ENCODE peak calls at places on chromosome 17, in eight cellular contexts. T is upper lobe of right lung, Y is SK-N-MC, H is pancreas, U is LNCaP clone FGC, R is cardiac fibroblast, S is AG10803, P is stomach. Z is an unnamed sample.

GRCh38 chr17:70119961-70120360 is 44.9 kb downstream of the KCNJ16 start:
- DNase-seq in T (no peak), Y (no peak), H (no peak), U (no peak), R (no peak), S (peak; percentile 37), P (no peak), Z (no peak)

GRCh38 chr17:2815781-2816185 is 19.5 kb downstream of the RAP1GAP2 start:
- DNase-seq in T (no peak), Y (no peak), H (no peak), U (peak; percentile 50), R (no peak), S (no peak), P (peak; percentile 44), Z (no peak)

GRCh38 chr17:39706383-39706782 is 6.5 kb downstream of the ERBB2 start:
- DNase-seq in T (no peak), Y (no peak), H (no peak), U (no peak), R (no peak), S (no peak), P (no peak), Z (no peak)

GRCh38 chr17:79915850-79916430 is 76.7 kb upstream of the CBX4 start:
- DNase-seq in T (peak; percentile 84), Y (no peak), H (no peak), U (no peak), R (peak; percentile 51), S (peak; percentile 22), P (peak; percentile 88), Z (no peak)

GRCh38 chr17:73469311-73469710 is 157.5 kb upstream of the CDC42EP4 start:
- DNase-seq in T (no peak), Y (no peak), H (no peak), U (no peak), R (no peak), S (no peak), P (no peak), Z (no peak)

GRCh38 chr17:38898812-38899348 is 26.5 kb upstream of the LASP1NB start:
- DNase-seq in T (peak; percentile 74), Y (no peak), H (no peak), U (no peak), R (no peak), S (no peak), P (peak; percentile 50), Z (no peak)

GRCh38 chr17:66957951-66958579 is 6.4 kb upstream of the CACNG4 start:
- DNase-seq in T (no peak), Y (no peak), H (no peak), U (no peak), R (no peak), S (no peak), P (no peak), Z (peak; percentile 14)

GRCh38 chr17:9837551-9838471 is 12.1 kb downstream of the GLP2R start:
- DNase-seq in T (no peak), Y (no peak), H (peak; percentile 11), U (no peak), R (peak; percentile 95), S (peak; percentile 84), P (no peak), Z (peak; percentile 64)

GRCh38 chr17:75181608-75182318 is 996 bp downstream of the SUMO2 start:
- DNase-seq in T (peak; percentile 64), Y (no peak), H (no peak), U (no peak), R (no peak), S (no peak), P (peak; percentile 28), Z (no peak)

GRCh38 chr17:969767-970387 is 9.7 kb downstream of the NXN start:
- DNase-seq in T (no peak), Y (no peak), H (no peak), U (no peak), R (no peak), S (no peak), P (no peak), Z (no peak)
- H3K4me3 ChIP-seq in T (peak overlapping the region; percentile 13), Y (peak overlapping the region; percentile 9), H (no peak overlapping the region), U (no peak overlapping the region), R (no peak overlapping the region), S (peak overlapping the region; percentile 56), P (peak overlapping the region; percentile 22), Z (peak overlapping the region; percentile 16)

GRCh38 chr17:48333034-48333491 is 97.0 kb downstream of the SKAP1 start:
- DNase-seq in T (no peak), Y (no peak), H (no peak), U (no peak), R (peak; percentile 2), S (peak; percentile 84), P (no peak), Z (peak; percentile 36)
- H3K4me3 ChIP-seq in T (no peak overlapping the region), Y (no peak overlapping the region), H (no peak overlapping the region), U (no peak overlapping the region), R (no peak overlapping the region), S (no peak overlapping the region), P (no peak overlapping the region), Z (no peak overlapping the region)

GRCh38 chr17:63998050-63998720 is at the start of gene PRR29:
- DNase-seq in T (peak; percentile 86), Y (no peak), H (peak; percentile 64), U (no peak), R (peak; percentile 72), S (peak; percentile 36), P (peak; percentile 74), Z (no peak)

GRCh38 chr17:63996430-63997182 is 1.5 kb upstream of the PRR29 start:
- DNase-seq in T (peak; percentile 43), Y (no peak), H (no peak), U (no peak), R (no peak), S (no peak), P (no peak), Z (no peak)

GRCh38 chr17:63998721-63999679 is 849 bp downstream of the PRR29 start:
- DNase-seq in T (no peak), Y (no peak), H (no peak), U (no peak), R (no peak), S (no peak), P (no peak), Z (no peak)

GRCh38 chr17:63995626-63996025 is 2.5 kb upstream of the PRR29 start:
- DNase-seq in T (peak; percentile 38), Y (no peak), H (no peak), U (no peak), R (no peak), S (no peak), P (no peak), Z (no peak)

DNA sequence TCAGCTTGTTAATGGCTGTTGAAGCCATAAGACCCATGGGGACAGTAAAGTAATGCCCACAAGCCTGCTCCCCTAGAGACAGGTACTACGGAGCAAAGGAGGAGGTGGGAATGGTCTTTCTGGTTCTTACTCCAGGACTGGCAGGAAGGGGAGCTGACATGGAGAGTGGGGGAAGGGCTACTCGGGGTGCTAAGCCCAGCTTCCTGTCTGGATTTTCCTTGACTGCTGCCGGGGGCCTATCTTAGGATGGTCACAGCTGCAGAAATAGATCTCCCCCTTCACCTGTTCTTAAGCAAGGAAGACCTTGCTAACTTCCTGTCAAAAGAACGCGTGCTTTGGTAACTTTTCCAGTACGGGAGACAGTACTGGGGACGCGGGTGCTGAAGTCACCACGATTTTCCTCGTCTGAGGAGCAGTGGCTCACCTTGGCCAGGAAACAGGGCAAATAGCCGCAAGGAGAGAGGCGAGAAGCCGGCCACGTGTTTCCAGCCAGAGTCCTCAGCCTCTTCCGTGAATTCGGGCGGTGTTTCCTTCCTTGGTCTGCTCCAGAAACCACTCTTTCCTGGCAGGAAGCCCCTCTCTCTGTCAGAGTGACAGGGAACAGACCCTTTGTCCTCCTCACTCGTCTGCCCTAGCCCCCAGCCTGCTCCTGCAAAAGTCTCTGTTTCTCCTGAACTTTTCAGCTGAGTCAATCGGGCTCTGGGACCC is 656 bp upstream of the PRR29 start:
- DNase-seq in T (peak; percentile 59), Y (no peak), H (no peak), U (no peak), R (no peak), S (no peak), P (no peak), Z (no peak)
- H3K4me3 ChIP-seq in T (peak overlapping the region; percentile 66), Y (peak overlapping the region; percentile 89), H (peak overlapping the region; percentile 55), U (peak overlapping the region; percentile 59), R (peak overlapping the region; percentile 67), S (peak overlapping the region; percentile 70), P (peak overlapping the region; percentile 50), Z (peak overlapping the region; percentile 53)

GRCh38 chr17:76840884-76841775 is 27.1 kb upstream of the MGAT5B start:
- DNase-seq in T (no peak), Y (no peak), H (no peak), U (no peak), R (no peak), S (no peak), P (no peak), Z (no peak)
- H3K4me3 ChIP-seq in T (no peak overlapping the region), Y (no peak overlapping the region), H (no peak overlapping the region), U (no peak overlapping the region), R (no peak overlapping the region), S (no peak overlapping the region), P (no peak overlapping the region), Z (no peak overlapping the region)

DNA sequence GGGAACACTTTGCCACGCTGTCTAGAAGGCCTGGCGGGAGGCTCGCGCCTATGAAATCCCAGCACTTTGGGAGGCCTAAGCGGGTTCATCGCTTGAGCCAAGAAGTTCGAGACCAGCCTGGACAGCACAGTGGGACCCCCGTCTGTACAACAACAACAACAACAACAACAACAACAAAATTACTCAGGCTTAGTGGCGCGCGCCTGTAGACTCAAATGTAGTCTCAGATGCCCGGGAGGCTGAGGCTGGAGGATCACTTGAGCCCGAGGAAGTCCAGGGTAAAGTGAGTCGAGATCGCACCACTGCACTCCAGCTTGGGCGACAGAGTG is 297 bp upstream of the SLFN13 start:
- DNase-seq in T (no peak), Y (no peak), H (no peak), U (no peak), R (no peak), S (no peak), P (no peak), Z (no peak)
- H3K4me3 ChIP-seq in T (peak overlapping the region; percentile 62), Y (no peak overlapping the region), H (peak overlapping the region; percentile 20), U (no peak overlapping the region), R (peak overlapping the region; percentile 55), S (peak overlapping the region; percentile 53), P (peak overlapping the region; percentile 54), Z (peak overlapping the region; percentile 43)

GRCh38 chr17:77402159-77402731 is 261.5 kb downstream of the SEC14L1 start:
- DNase-seq in T (no peak), Y (no peak), H (no peak), U (no peak), R (no peak), S (no peak), P (no peak), Z (no peak)

GRCh38 chr17:77398274-77398673 is 257.5 kb downstream of the SEC14L1 start:
- DNase-seq in T (no peak), Y (no peak), H (no peak), U (no peak), R (no peak), S (no peak), P (no peak), Z (no peak)

GRCh38 chr17:77399319-77399959 is 258.7 kb downstream of the SEC14L1 start:
- DNase-seq in T (no peak), Y (no peak), H (no peak), U (no peak), R (no peak), S (no peak), P (no peak), Z (no peak)

GRCh38 chr17:77403854-77404253 is 263.1 kb downstream of the SEC14L1 start:
- DNase-seq in T (no peak), Y (no peak), H (no peak), U (no peak), R (no peak), S (no peak), P (no peak), Z (no peak)

DNA sequence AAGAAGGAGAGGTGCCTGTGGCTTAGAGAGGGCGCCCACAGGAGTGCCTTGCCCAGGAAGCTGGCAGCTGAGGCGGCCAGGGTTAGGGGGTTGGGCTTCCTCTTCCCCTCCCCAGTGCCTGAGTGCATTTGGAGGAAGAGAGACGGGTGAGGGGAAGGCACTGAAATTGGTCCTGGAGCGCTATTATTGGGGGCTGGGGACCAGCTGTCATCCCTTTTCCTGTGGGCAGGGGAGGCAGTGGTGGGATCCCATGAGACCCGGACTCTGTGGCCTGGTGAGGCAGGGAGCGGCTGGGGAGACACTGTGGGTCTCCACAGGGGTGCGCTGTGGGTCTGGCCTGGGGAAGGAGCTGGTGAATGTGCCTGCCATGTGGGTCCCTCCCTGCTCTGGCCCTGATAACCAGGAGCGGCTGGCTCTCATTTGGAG is 259.7 kb downstream of the SEC14L1 start:
- DNase-seq in T (no peak), Y (no peak), H (no peak), U (no peak), R (no peak), S (peak; percentile 53), P (peak; percentile 54), Z (no peak)
- H3K4me3 ChIP-seq in T (no peak overlapping the region), Y (no peak overlapping the region), H (no peak overlapping the region), U (no peak overlapping the region), R (no peak overlapping the region), S (no peak overlapping the region), P (no peak overlapping the region), Z (no peak overlapping the region)

Z was measured in astrocyte of the spinal cord.